ENCODE peak calls at places on chromosomes 1 and 21, in eight cellular contexts. E is epithelial cell of esophagus; A is lung; K is NCI-H524 treated with DMSO at 0.1 percent for 48 hours; F is amniotic stem cell; P is stimulated activated naive CD4-positive, alpha-beta T cell; B is AG04450; R is prostate gland. S is an unnamed sample.

GRCh38 chr1:116498789-116499628 is 71.8 kb downstream of the CD58 start:
- DNase-seq in E (peak), A (peak), K (no peak), F (peak), P (peak), B (no peak), R (peak), S (no peak)

GRCh38 chr1:182601416-182601786 is 2.8 kb downstream of the RGS16 start:
- DNase-seq in E (peak), A (peak), K (peak), F (peak), P (peak), B (peak), R (peak), S (no peak)

GRCh38 chr1:109294481-109294880 is 11.5 kb upstream of the PSRC1 start:
- DNase-seq in E (no peak), A (no peak), K (no peak), F (no peak), P (no peak), B (no peak), R (no peak), S (no peak)

GRCh38 chr1:145983959-145984830 is 12.2 kb downstream of the TXNIP start:
- DNase-seq in E (peak), A (no peak), K (no peak), F (no peak), P (no peak), B (no peak), R (no peak), S (no peak)

GRCh38 chr1:60732977-60733401 is 349.4 kb upstream of the NFIA start:
- DNase-seq in E (no peak), A (no peak), K (no peak), F (no peak), P (no peak), B (no peak), R (no peak), S (no peak)

GRCh38 chr1:222202831-222203230 is 345.1 kb downstream of the HHIPL2 start:
- DNase-seq in E (no peak), A (no peak), K (no peak), F (no peak), P (no peak), B (no peak), R (no peak), S (no peak)

GRCh38 chr1:101288491-101288944 is 51.7 kb downstream of the S1PR1 start:
- DNase-seq in E (peak), A (peak), K (no peak), F (peak), P (peak), B (peak), R (peak), S (peak)

GRCh38 chr21:29547998-29548397 is 249.3 kb downstream of the BACH1 start:
- DNase-seq in E (no peak), A (no peak), K (no peak), F (no peak), P (no peak), B (no peak), R (no peak), S (no peak)

GRCh38 chr21:33562389-33562788 is 19.6 kb downstream of the SON start:
- DNase-seq in E (no peak), A (no peak), K (no peak), F (no peak), P (no peak), B (no peak), R (no peak), S (no peak)

GRCh38 chr1:3919706-3920105 is 19.6 kb upstream of the C1orf174 start:
- DNase-seq in E (no peak), A (no peak), K (no peak), F (no peak), P (no peak), B (no peak), R (no peak), S (no peak)

GRCh38 chr1:44860891-44861290 is 17.8 kb upstream of the PTCH2 start:
- DNase-seq in E (no peak), A (no peak), K (no peak), F (no peak), P (no peak), B (no peak), R (no peak), S (no peak)

GRCh38 chr1:197884173-197884572 is 18.3 kb upstream of the C1orf53 start:
- DNase-seq in E (no peak), A (no peak), K (no peak), F (no peak), P (no peak), B (no peak), R (no peak), S (no peak)

GRCh38 chr1:169024800-169025253 is 81.7 kb upstream of the ATP1B1 start:
- DNase-seq in E (no peak), A (no peak), K (no peak), F (no peak), P (no peak), B (no peak), R (no peak), S (no peak)

GRCh38 chr1:46687095-46687659 is 15.5 kb downstream of the TEX38 start:
- DNase-seq in E (peak), A (peak), K (no peak), F (no peak), P (no peak), B (no peak), R (peak), S (no peak)

GRCh38 chr21:32463367-32463766 is 50.9 kb downstream of the EVA1C start:
- DNase-seq in E (peak), A (no peak), K (no peak), F (no peak), P (no peak), B (no peak), R (peak), S (no peak)

GRCh38 chr1:41322101-41322661 is 39.1 kb upstream of the FOXO6 start:
- DNase-seq in E (peak), A (peak), K (no peak), F (no peak), P (no peak), B (no peak), R (no peak), S (no peak)

GRCh38 chr1:196400478-196401453 is 207.5 kb downstream of the KCNT2 start:
- DNase-seq in E (peak), A (peak), K (no peak), F (no peak), P (no peak), B (no peak), R (no peak), S (peak)

S was measured in foreskin keratinocyte.